ENCODE peak calls at places on chromosomes 7 and 10, in ten cellular contexts. F is esophagus squamous epithelium; L is effector memory CD4-positive, alpha-beta T cell; Q is CD8-positive, alpha-beta T cell; T is thyroid gland; S is prostate gland; X is astrocyte; G is BE2C; C is lower lobe of right lung; Z is CD8-positive, alpha-beta memory T cell. E is an unnamed sample.
A peak's percentile ranks its signal among the peaks of the same experiment; 100 is the strongest.

GRCh38 chr7:8214162-8214897 is 47.6 kb downstream of the ICA1 start:
- DNase-seq in Z (no peak), F (no peak), G (no peak), X (peak; percentile 26), C (no peak), T (peak; percentile 50), S (no peak), L (no peak), Q (no peak), E (no peak)

GRCh38 chr7:108358553-108358952 is 97.7 kb downstream of the NRCAM start:
- DNase-seq in L (no peak), Q (no peak), G (peak; percentile 85), Z (no peak), X (peak; percentile 91), C (no peak), T (no peak), F (no peak), S (no peak), E (no peak)

GRCh38 chr7:42237891-42238531 is 1.0 kb upstream of the GLI3 start:
- DNase-seq in L (no peak), S (peak; percentile 53), Z (no peak), Q (no peak), T (peak; percentile 74), G (no peak), X (peak; percentile 54), F (no peak), C (peak; percentile 66), E (peak; percentile 75)

GRCh38 chr7:18573410-18574234 is 78.1 kb downstream of the HDAC9 start:
- DNase-seq in S (no peak), Q (no peak), T (no peak), L (no peak), F (no peak), C (no peak), Z (no peak), G (no peak), X (no peak), E (peak; percentile 16)

GRCh38 chr10:2921956-2922680 is 145.2 kb upstream of the PFKP start:
- DNase-seq in T (peak; percentile 6), C (no peak), Q (no peak), X (no peak), F (no peak), Z (no peak), G (no peak), S (no peak), L (no peak), E (no peak)

GRCh38 chr10:78177431-78178185 is 143.9 kb downstream of the RPS24 start:
- DNase-seq in X (no peak), F (no peak), T (no peak), L (no peak), Z (no peak), Q (no peak), S (no peak), G (no peak), C (no peak), E (no peak)

GRCh38 chr10:4174197-4174596 is 389.2 kb upstream of the KLF6 start:
- DNase-seq in T (no peak), C (no peak), S (no peak), Q (no peak), G (peak; percentile 41), X (no peak), L (no peak), F (no peak), Z (no peak), E (no peak)

GRCh38 chr7:6148724-6149360 is 117.7 kb downstream of the ANKRD61 start:
- DNase-seq in C (no peak), S (no peak), G (no peak), Z (no peak), X (no peak), Q (no peak), L (no peak), F (no peak), T (no peak), E (no peak)

GRCh38 chr10:11898033-11898371 is 74.8 kb downstream of the PROSER2 start:
- DNase-seq in Z (no peak), T (no peak), G (no peak), L (no peak), F (no peak), C (no peak), X (no peak), Q (no peak), S (no peak), E (no peak)

GRCh38 chr10:11901036-11901301 is 77.8 kb downstream of the PROSER2 start:
- DNase-seq in T (no peak), F (no peak), C (peak; percentile 38), S (no peak), G (no peak), L (no peak), Q (no peak), X (no peak), Z (no peak), E (no peak)

GRCh38 chr10:11901454-11902431 is 78.6 kb downstream of the PROSER2 start:
- DNase-seq in X (no peak), Z (no peak), L (no peak), G (no peak), C (peak; percentile 21), T (no peak), S (no peak), Q (no peak), F (no peak), E (no peak)

GRCh38 chr10:11898372-11899066 is 75.4 kb downstream of the PROSER2 start:
- DNase-seq in C (peak; percentile 84), G (peak; percentile 37), L (no peak), X (no peak), Q (no peak), Z (no peak), T (peak; percentile 95), F (no peak), S (peak; percentile 44), E (no peak)

DNA sequence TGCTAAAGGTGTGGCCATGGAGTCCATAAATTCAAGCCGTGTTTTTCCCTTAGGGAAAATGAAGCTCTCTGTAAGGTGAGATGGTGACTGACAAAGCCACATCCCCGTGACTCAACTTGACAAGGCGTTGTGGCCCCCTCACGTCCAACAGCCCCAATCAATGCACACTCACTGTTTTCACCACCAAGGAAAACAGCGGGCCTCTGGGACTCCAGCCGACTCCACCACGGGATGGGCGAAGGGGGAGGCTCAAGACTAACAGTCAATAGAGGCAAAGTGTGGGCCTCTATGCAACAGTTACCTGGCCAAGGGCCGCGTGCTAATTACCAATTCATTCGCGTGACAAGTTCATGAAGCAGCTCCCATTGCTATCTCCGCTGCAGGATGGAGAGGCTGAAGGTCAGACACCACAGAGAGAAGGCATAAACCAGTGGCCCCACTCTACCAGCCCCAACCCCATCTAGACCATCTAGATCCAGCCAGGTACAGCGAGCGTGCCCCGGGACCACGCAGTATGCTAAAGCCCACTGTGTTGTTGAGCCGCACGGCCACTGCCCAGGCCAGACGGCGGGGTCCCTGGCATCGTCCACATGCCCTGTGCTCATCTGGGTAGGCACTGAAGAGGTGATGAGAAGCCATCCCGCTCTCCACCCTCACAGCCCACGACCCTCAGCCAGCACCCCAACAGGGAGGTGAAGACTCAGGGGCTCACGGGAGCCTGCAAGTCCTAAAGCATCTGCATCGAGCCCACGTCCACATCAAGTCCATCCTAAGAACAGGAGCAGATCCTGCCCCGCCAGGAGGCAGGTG is 76.1 kb downstream of the PROSER2 start:
- DNase-seq in Z (no peak), C (no peak), L (no peak), F (no peak), Q (no peak), T (no peak), G (no peak), S (no peak), X (no peak), E (no peak)
- H3K4me3 ChIP-seq in Z (no peak overlapping the region), C (no peak overlapping the region), L (no peak overlapping the region), F (no peak overlapping the region), Q (no peak overlapping the region), T (no peak overlapping the region), G (no peak overlapping the region), S (no peak overlapping the region), X (no peak overlapping the region), E (no peak overlapping the region)

GRCh38 chr7:157853076-157853788 is 516.4 kb downstream of the DNAJB6 start:
- DNase-seq in Q (no peak), C (no peak), L (no peak), F (no peak), T (no peak), X (no peak), G (no peak), Z (no peak), S (no peak), E (no peak)

GRCh38 chr7:157853789-157854065 is 516.9 kb downstream of the DNAJB6 start:
- DNase-seq in Z (no peak), X (no peak), G (no peak), F (no peak), L (no peak), S (no peak), T (no peak), C (no peak), Q (no peak), E (no peak)

GRCh38 chr7:157854066-157854891 is 517.5 kb downstream of the DNAJB6 start:
- DNase-seq in L (no peak), S (no peak), G (no peak), Q (no peak), C (peak; percentile 92), T (no peak), F (no peak), Z (no peak), X (no peak), E (peak; percentile 62)

GRCh38 chr7:157855452-157856213 is 518.8 kb downstream of the DNAJB6 start:
- DNase-seq in C (no peak), Q (no peak), T (no peak), F (no peak), Z (no peak), S (no peak), X (no peak), G (no peak), L (no peak), E (peak; percentile 10)

DNA sequence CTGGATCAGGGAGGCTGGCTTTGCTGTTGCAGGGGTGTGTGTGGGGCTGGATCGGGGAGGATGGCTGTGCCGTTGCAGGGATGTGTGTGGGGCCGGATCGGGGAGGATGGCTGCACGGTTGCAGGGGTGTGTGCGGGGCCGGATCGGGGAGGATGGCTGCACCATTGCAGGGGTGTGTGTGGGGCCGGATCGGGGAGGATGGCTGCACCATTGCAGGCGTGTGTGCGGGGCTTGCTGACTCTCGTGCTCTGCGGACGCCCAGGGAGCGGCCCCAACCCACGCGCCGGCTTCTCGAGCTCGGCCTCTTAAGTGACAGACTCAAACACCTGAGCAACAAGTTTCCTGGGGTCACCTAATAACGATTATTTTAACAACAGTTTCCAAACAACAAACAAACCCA is 518.2 kb downstream of the DNAJB6 start:
- DNase-seq in L (no peak), Q (no peak), T (no peak), C (no peak), S (no peak), Z (no peak), X (no peak), G (no peak), F (no peak), E (no peak)
- H3K9me3 ChIP-seq in L (no peaks in the 10 kb centered on the region), Q (no peaks in the 10 kb centered on the region), T (no peaks in the 10 kb centered on the region), C (no peaks in the 10 kb centered on the region), S (no peaks in the 10 kb centered on the region), Z (no peaks in the 10 kb centered on the region), X (no peaks in the 10 kb centered on the region), G (no peaks in the 10 kb centered on the region), F (no peaks in the 10 kb centered on the region), E (no peaks in the 10 kb centered on the region)

GRCh38 chr10:131311661-131312260 is at the start of gene TCERG1L:
- DNase-seq in S (no peak), X (no peak), C (peak; percentile 43), F (no peak), Z (no peak), L (no peak), G (no peak), T (peak; percentile 58), Q (no peak), E (no peak)
- H3K4me3 ChIP-seq in S (peak within 1 kb of the TSS; percentile 45), X (no peak within 1 kb of the TSS), C (peak within 1 kb of the TSS; percentile 31), F (peak within 1 kb of the TSS; percentile 53), Z (no peak within 1 kb of the TSS), L (no peak within 1 kb of the TSS), G (no peak within 1 kb of the TSS), T (peak within 1 kb of the TSS; percentile 25), Q (no peak within 1 kb of the TSS), E (peak within 1 kb of the TSS; percentile 25)

GRCh38 chr10:118751272-118751671 is 3.5 kb downstream of the CACUL1 start:
- DNase-seq in S (no peak), X (no peak), Z (no peak), C (no peak), T (no peak), L (no peak), Q (no peak), F (no peak), G (no peak), E (no peak)

GRCh38 chr10:118742787-118743186 is 12.0 kb downstream of the CACUL1 start:
- DNase-seq in F (no peak), G (no peak), C (no peak), Q (no peak), T (no peak), L (no peak), Z (no peak), X (peak; percentile 78), S (no peak), E (no peak)

GRCh38 chr10:118752401-118752800 is 2.4 kb downstream of the CACUL1 start:
- DNase-seq in F (no peak), G (no peak), C (no peak), T (no peak), X (no peak), Q (no peak), Z (no peak), S (no peak), L (no peak), E (no peak)

GRCh38 chr10:118745056-118745455 is 9.7 kb downstream of the CACUL1 start:
- DNase-seq in Z (no peak), Q (no peak), C (no peak), S (no peak), T (no peak), G (no peak), F (no peak), L (no peak), X (no peak), E (no peak)

GRCh38 chr10:118748041-118748440 is 6.7 kb downstream of the CACUL1 start:
- DNase-seq in F (no peak), T (no peak), G (no peak), C (no peak), Q (no peak), Z (no peak), S (no peak), X (no peak), L (no peak), E (no peak)
- H3K9me3 ChIP-seq in F (no peaks in the 10 kb centered on the region), T (no peaks in the 10 kb centered on the region), G (no peaks in the 10 kb centered on the region), C (no peaks in the 10 kb centered on the region), Q (no peaks in the 10 kb centered on the region), Z (no peaks in the 10 kb centered on the region), S (no peaks in the 10 kb centered on the region), X (no peaks in the 10 kb centered on the region), L (no peaks in the 10 kb centered on the region), E (no peaks in the 10 kb centered on the region)